ENCODE peak calls at places on chromosomes 4 and X, in seven cellular contexts. Q is stimulated activated CD8-positive, alpha-beta memory T cell treated with anti-CD3 and anti-CD28 coated beads, Interleukin-7, amount 100 ng/mL, for 24 hours; D is activated CD4-positive, alpha-beta T cell treated with anti-CD3 and anti-CD28 coated beads for 36 hours; V is stimulated activated CD4-positive, alpha-beta T cell treated with anti-CD3 and anti-CD28 coated beads, Interleukin-15, amount 100 ng/mL, for 1 hour; X is iPS-NIHi11; P is GDM1; U is nephron progenitor cell. H is an unnamed sample.

GRCh38 chr4:88008624-88009235 is 1.3 kb downstream of the PKD2 start:
- DNase-seq in Q (no peak), U (no peak), D (no peak), V (no peak), P (no peak), X (no peak), H (peak; percentile 66)

GRCh38 chr4:105895324-105895608 is at the start of gene NPNT:
- DNase-seq in D (no peak), V (no peak), X (peak; percentile 64), P (no peak), U (peak; percentile 69), Q (no peak), H (peak; percentile 82)

GRCh38 chr4:94690851-94691254 is 66.9 kb upstream of the BMPR1B start:
- DNase-seq in Q (no peak), D (no peak), U (no peak), P (no peak), X (no peak), V (no peak), H (no peak)

GRCh38 chr4:2935762-2936743 is 27.2 kb downstream of the NOP14 start:
- DNase-seq in D (peak; percentile 89), P (no peak), V (no peak), Q (peak; percentile 52), U (no peak), X (no peak), H (no peak)

GRCh38 chrX:33175201-33175600 is 36.1 kb downstream of the DMD start:
- DNase-seq in Q (no peak), V (no peak), P (no peak), D (no peak), U (no peak), X (no peak), H (no peak)

GRCh38 chrX:24646745-24647182 is 383 bp downstream of the PCYT1B start:
- DNase-seq in U (peak; percentile 23), Q (no peak), V (no peak), P (no peak), D (no peak), X (no peak), H (peak; percentile 52)

GRCh38 chr4:140754918-140755810 is 1.0 kb downstream of the TBC1D9 start:
- DNase-seq in U (no peak), D (no peak), V (no peak), X (no peak), P (no peak), Q (no peak), H (no peak)

GRCh38 chr4:82517043-82517442 is 44.7 kb downstream of the TMEM150C start:
- DNase-seq in Q (no peak), U (no peak), V (no peak), P (no peak), X (no peak), D (no peak), H (no peak)

GRCh38 chrX:3231766-3232165 is 114.7 kb downstream of the MXRA5 start:
- DNase-seq in X (no peak), V (no peak), D (no peak), P (no peak), U (no peak), Q (no peak), H (no peak)

GRCh38 chrX:114611018-114611619 is 27.2 kb downstream of the HTR2C start:
- DNase-seq in Q (no peak), V (no peak), U (peak; percentile 56), P (no peak), X (peak; percentile 21), D (peak; percentile 32), H (peak; percentile 44)

GRCh38 chr4:92634891-92635290 is 331.1 kb downstream of the GRID2 start:
- DNase-seq in U (no peak), D (no peak), Q (no peak), P (no peak), X (no peak), V (no peak), H (no peak)

GRCh38 chr4:67104145-67104544 is 441.2 kb downstream of the CENPC start:
- DNase-seq in Q (no peak), X (no peak), D (no peak), P (no peak), V (no peak), U (no peak), H (no peak)

GRCh38 chr4:178086324-178086723 is 644.1 kb upstream of the AGA start:
- DNase-seq in D (no peak), X (peak; percentile 33), P (no peak), Q (no peak), V (no peak), U (no peak), H (peak; percentile 54)

H was measured in left kidney.